ENCODE peak calls at places on chromosomes 5 and 9, in ten cellular contexts. C is GM19239; X is mucosa of descending colon; K is T-cell; G is ELR; Q is NCI-H1105 treated with DMSO at 0.1 percent for 48 hours; J is BJ; E is midbrain; D is lower leg skin; P is activated T-helper 9 cell treated with anti-CD3 and anti-CD28 coated beads, Interleukin-2, amount 50 U/mL, for 16 hours. F is an unnamed sample.

GRCh38 chr9:114507726-114508125 is 2.5 kb upstream of the WHRN start:
- DNase-seq in C (no peak), P (no peak), G (peak), X (no peak), Q (peak), J (no peak), D (no peak), E (peak), K (no peak), F (no peak)

GRCh38 chr5:124996764-124997077 is 250.3 kb upstream of the ZNF608 start:
- DNase-seq in Q (no peak), J (no peak), K (no peak), X (no peak), P (no peak), E (no peak), C (no peak), G (no peak), D (no peak), F (no peak)

GRCh38 chr5:125059255-125060050 is 313.0 kb upstream of the ZNF608 start:
- DNase-seq in G (no peak), X (no peak), C (no peak), P (no peak), E (no peak), Q (peak), D (no peak), K (no peak), J (no peak), F (no peak)

GRCh38 chr5:139397921-139398320 is 3.0 kb upstream of the PROB1 start:
- DNase-seq in G (no peak), E (no peak), J (no peak), Q (no peak), C (no peak), K (no peak), X (no peak), P (no peak), D (no peak), F (no peak)

GRCh38 chr5:23507278-23507685 is at the start of gene PRDM9:
- DNase-seq in D (no peak), J (no peak), G (no peak), K (peak), Q (peak), X (peak), C (no peak), E (peak), P (no peak), F (no peak)

GRCh38 chr9:81682797-81683196 is 6.5 kb downstream of the TLE1 start:
- DNase-seq in Q (no peak), X (peak), G (no peak), C (no peak), E (no peak), P (no peak), K (no peak), J (no peak), D (no peak), F (no peak)

GRCh38 chr5:137613554-137614265 is 114.6 kb upstream of the SPOCK1 start:
- DNase-seq in P (no peak), Q (no peak), D (peak), X (no peak), E (no peak), G (peak), J (no peak), C (no peak), K (no peak), F (no peak)

GRCh38 chr9:91549177-91549576 is 125.5 kb upstream of the NFIL3 start:
- DNase-seq in C (no peak), Q (no peak), G (no peak), X (no peak), J (no peak), D (no peak), E (no peak), K (no peak), P (no peak), F (no peak)

GRCh38 chr9:111158375-111158774 is 120.1 kb upstream of the LPAR1 start:
- DNase-seq in C (no peak), P (no peak), J (peak), Q (no peak), E (no peak), D (no peak), X (no peak), G (no peak), K (no peak), F (no peak)

GRCh38 chr9:63859475-63860215 is 1425.4 kb downstream of the FOXD4L5 start:
- DNase-seq in P (peak), K (peak), Q (no peak), X (no peak), G (peak), E (no peak), J (no peak), D (no peak), C (no peak), F (peak)

F was measured in CD8-positive, alpha-beta memory T cell.